ENCODE peak calls at places on chromosomes 7 and 10, in seven cellular contexts. N is GM23248; L is stimulated activated CD4-positive, alpha-beta T cell treated with anti-CD3 and anti-CD28 coated beads, Interleukin-15, amount 100 ng/mL, for 1 hour; Z is activated effector memory CD4-positive, alpha-beta T cell treated with anti-CD3 and anti-CD28 coated beads, Interleukin-2, amount 50 U/mL, for 16 hours; E is activated CD4-positive, alpha-beta T cell treated with anti-CD3 and anti-CD28 coated beads, Interleukin-2, amount 50 U/mL, for 24 hours; R is HFF-Myc; A is astrocyte of the spinal cord. O is an unnamed sample.

GRCh38 chr10:44752451-44753441 is 158.4 kb upstream of the TMEM72 start:
- DNase-seq in L (no peak), E (no peak), Z (no peak), N (peak; percentile 93), R (peak; percentile 59), A (peak; percentile 97), O (peak; percentile 94)

GRCh38 chr10:34495938-34496337 is 319.2 kb downstream of the PARD3 start:
- DNase-seq in E (no peak), A (no peak), N (no peak), Z (no peak), R (no peak), L (no peak), O (no peak)

GRCh38 chr7:4791738-4792536 is 16.5 kb downstream of the AP5Z1 start:
- DNase-seq in E (peak; percentile 68), R (no peak), L (peak; percentile 80), N (peak; percentile 88), Z (peak; percentile 92), A (peak; percentile 56), O (peak; percentile 80)

GRCh38 chr7:45568536-45569289 is 5.5 kb upstream of the ADCY1 start:
- DNase-seq in L (no peak), R (no peak), E (no peak), A (no peak), Z (no peak), N (no peak), O (no peak)

GRCh38 chr10:71382757-71383156 is 14.0 kb upstream of the CDH23 start:
- DNase-seq in A (no peak), Z (no peak), N (peak; percentile 36), R (no peak), E (no peak), L (no peak), O (no peak)

GRCh38 chr7:85529831-85530230 is 343.0 kb upstream of the SEMA3D start:
- DNase-seq in R (peak; percentile 17), Z (no peak), E (no peak), N (peak; percentile 76), A (peak; percentile 87), L (no peak), O (peak; percentile 82)

GRCh38 chr10:110667620-110668343 is 23.6 kb downstream of the RBM20 start:
- DNase-seq in N (no peak), R (no peak), L (no peak), E (no peak), A (no peak), Z (no peak), O (no peak)

GRCh38 chr7:151838861-151839381 is 38.0 kb downstream of the PRKAG2 start:
- DNase-seq in E (no peak), R (no peak), A (no peak), L (no peak), Z (peak; percentile 75), N (no peak), O (no peak)

GRCh38 chr10:124200011-124200410 is 106.6 kb upstream of the CHST15 start:
- DNase-seq in N (no peak), Z (no peak), R (no peak), A (no peak), L (no peak), E (no peak), O (peak; percentile 25)

GRCh38 chr7:137658194-137658900 is 188.4 kb downstream of the DGKI start:
- DNase-seq in E (no peak), L (no peak), A (no peak), Z (no peak), N (no peak), R (no peak), O (no peak)

GRCh38 chr10:117240730-117241529 is at the start of gene SLC18A2:
- DNase-seq in E (no peak), N (no peak), Z (peak; percentile 21), R (no peak), L (no peak), A (no peak), O (peak; percentile 9)

GRCh38 chr10:111650088-111650487 is 533.5 kb downstream of the GPAM start:
- DNase-seq in Z (no peak), E (no peak), L (no peak), N (no peak), A (no peak), R (no peak), O (no peak)

GRCh38 chr7:67916571-67916970 is 919.9 kb downstream of the TYW1 start:
- DNase-seq in A (no peak), E (no peak), L (no peak), N (no peak), R (no peak), Z (no peak), O (no peak)

GRCh38 chr7:41451826-41452225 is 251.1 kb downstream of the INHBA start:
- DNase-seq in N (peak; percentile 36), L (no peak), R (no peak), Z (no peak), E (no peak), A (no peak), O (no peak)

GRCh38 chr10:110471566-110472139 is 26.1 kb upstream of the DUSP5 start:
- DNase-seq in L (no peak), R (no peak), E (no peak), Z (no peak), A (peak; percentile 74), N (peak; percentile 90), O (no peak)

GRCh38 chr10:119296703-119297102 is 89.3 kb downstream of the GRK5 start:
- DNase-seq in L (no peak), A (no peak), Z (no peak), E (no peak), N (peak; percentile 18), R (no peak), O (peak; percentile 26)

GRCh38 chr10:23099816-23100215 is 4.4 kb downstream of the MSRB2 start:
- DNase-seq in E (no peak), Z (no peak), N (peak; percentile 29), A (peak; percentile 26), L (no peak), R (no peak), O (no peak)

GRCh38 chr7:91191771-91192170 is 72.5 kb upstream of the FZD1 start:
- DNase-seq in E (no peak), L (no peak), R (no peak), Z (no peak), A (no peak), N (no peak), O (peak; percentile 34)

GRCh38 chr7:142375710-142376313 is 118.0 kb upstream of the PRSS58 start:
- DNase-seq in N (peak; percentile 65), Z (no peak), L (no peak), R (no peak), E (no peak), A (no peak), O (no peak)

GRCh38 chr7:151415375-151416112 is 5.7 kb upstream of the WDR86 start:
- DNase-seq in N (peak; percentile 23), E (no peak), Z (no peak), R (no peak), L (no peak), A (no peak), O (no peak)

GRCh38 chr10:19168584-19168983 is 120.0 kb downstream of the MALRD1 start:
- DNase-seq in Z (no peak), L (no peak), R (no peak), E (no peak), A (no peak), N (no peak), O (no peak)

GRCh38 chr10:61078542-61078941 is 134.6 kb upstream of the RHOBTB1 start:
- DNase-seq in A (no peak), E (no peak), Z (no peak), N (peak; percentile 30), R (no peak), L (no peak), O (no peak)

GRCh38 chr10:126042906-126043305 is 146.5 kb downstream of the FANK1 start:
- DNase-seq in L (no peak), E (no peak), Z (peak; percentile 67), A (no peak), N (no peak), R (no peak), O (no peak)

GRCh38 chr7:105003275-105003674 is 10.7 kb upstream of the KMT2E start:
- DNase-seq in R (no peak), Z (peak; percentile 79), A (peak; percentile 81), N (peak; percentile 98), E (no peak), L (no peak), O (peak; percentile 82)

GRCh38 chr7:27943261-27943660 is 203.3 kb downstream of the TAX1BP1 start:
- DNase-seq in N (no peak), A (no peak), L (no peak), Z (no peak), R (peak; percentile 72), E (no peak), O (no peak)

GRCh38 chr7:26397326-26397725 is 105.7 kb downstream of the SNX10 start:
- DNase-seq in A (no peak), Z (no peak), R (no peak), L (no peak), N (no peak), E (no peak), O (no peak)

GRCh38 chr7:68613405-68613804 is 984.9 kb upstream of the AUTS2 start:
- DNase-seq in E (no peak), L (no peak), N (no peak), R (no peak), Z (no peak), A (no peak), O (peak; percentile 61)

GRCh38 chr7:105269397-105269796 is 119.3 kb downstream of the SRPK2 start:
- DNase-seq in N (no peak), E (no peak), R (no peak), Z (no peak), A (no peak), L (no peak), O (no peak)

GRCh38 chr7:50412958-50413357 is 37.2 kb downstream of the FIGNL1 start:
- DNase-seq in R (no peak), E (no peak), L (no peak), N (no peak), Z (no peak), A (no peak), O (no peak)

GRCh38 chr10:58152698-58153263 is 114.9 kb downstream of the IPMK start:
- DNase-seq in E (no peak), N (peak; percentile 74), R (peak; percentile 58), L (peak; percentile 6), A (peak; percentile 68), Z (peak; percentile 64), O (peak; percentile 80)

GRCh38 chr10:79136227-79137005 is 67.7 kb downstream of the ZMIZ1 start:
- DNase-seq in Z (no peak), N (no peak), A (no peak), L (no peak), R (no peak), E (no peak), O (no peak)

GRCh38 chr7:5697754-5698487 is 83.5 kb downstream of the RNF216 start:
- DNase-seq in N (no peak), Z (no peak), R (no peak), A (no peak), E (no peak), L (no peak), O (no peak)

GRCh38 chr10:130809761-130810515 is 501.6 kb downstream of the TCERG1L start:
- DNase-seq in Z (no peak), A (no peak), R (no peak), N (no peak), L (no peak), E (no peak), O (no peak)

O was measured in astrocyte of the hippocampus.